ENCODE peak calls at places on chromosomes 16 and 17, in eight cellular contexts. A is left lung; X is AG09319; G is lower leg skin; W is Calu3; U is body of pancreas; M is BJ; J is activated CD8-positive, alpha-beta T cell treated with anti-CD3 and anti-CD28 coated beads for 36 hours. V is an unnamed sample.
A peak's percentile ranks its signal among the peaks of the same experiment; 100 is the strongest.

GRCh38 chr16:81879625-81880024 is 100.5 kb downstream of the PLCG2 start:
- DNase-seq in A (no peak), X (no peak), G (no peak), W (no peak), U (no peak), M (no peak), J (peak; percentile 8), V (no peak)

GRCh38 chr16:11242658-11243057 is 13.3 kb downstream of the SOCS1 start:
- DNase-seq in A (no peak), X (no peak), G (no peak), W (no peak), U (no peak), M (no peak), J (no peak), V (no peak)

GRCh38 chr17:41835800-41836549 is at the start of gene NT5C3B:
- DNase-seq in A (peak; percentile 86), X (no peak), G (no peak), W (peak; percentile 77), U (peak; percentile 78), M (no peak), J (peak; percentile 48), V (peak; percentile 77)

GRCh38 chr17:17719966-17720543 is 38.8 kb downstream of the RAI1 start:
- DNase-seq in A (no peak), X (no peak), G (no peak), W (no peak), U (no peak), M (no peak), J (no peak), V (no peak)

GRCh38 chr17:64126918-64127317 is 3.0 kb downstream of the ERN1 start:
- DNase-seq in A (no peak), X (no peak), G (no peak), W (no peak), U (no peak), M (no peak), J (no peak), V (no peak)

GRCh38 chr16:10906482-10906881 is 29.5 kb downstream of the CIITA start:
- DNase-seq in A (no peak), X (no peak), G (no peak), W (no peak), U (no peak), M (no peak), J (no peak), V (no peak)

GRCh38 chr16:29784901-29785500 is 5.5 kb upstream of the KIF22 start:
- DNase-seq in A (peak; percentile 95), X (no peak), G (peak; percentile 38), W (peak; percentile 72), U (peak; percentile 70), M (no peak), J (peak; percentile 84), V (peak; percentile 87)

GRCh38 chr16:3175157-3176153 is 12.5 kb upstream of the OR1F1 start:
- DNase-seq in A (no peak), X (no peak), G (no peak), W (peak; percentile 65), U (no peak), M (no peak), J (peak; percentile 77), V (no peak)

GRCh38 chr16:54342001-54342776 is 55.6 kb upstream of the IRX3 start:
- DNase-seq in A (no peak), X (no peak), G (peak; percentile 45), W (no peak), U (peak; percentile 21), M (no peak), J (no peak), V (no peak)

GRCh38 chr16:58307583-58308312 is 12.9 kb upstream of the PRSS54 start:
- DNase-seq in A (no peak), X (no peak), G (no peak), W (no peak), U (no peak), M (no peak), J (no peak), V (no peak)

GRCh38 chr16:46627746-46628145 is 6.6 kb upstream of the SHCBP1 start:
- DNase-seq in A (no peak), X (no peak), G (no peak), W (no peak), U (no peak), M (no peak), J (no peak), V (no peak)

GRCh38 chr17:30858556-30859250 is 26.9 kb downstream of the ATAD5 start:
- DNase-seq in A (no peak), X (no peak), G (no peak), W (no peak), U (no peak), M (no peak), J (no peak), V (no peak)

GRCh38 chr17:57751348-57751970 is 6.4 kb upstream of the CCDC182 start:
- DNase-seq in A (no peak), X (no peak), G (no peak), W (no peak), U (no peak), M (no peak), J (no peak), V (no peak)

GRCh38 chr16:87303431-87303930 is 13.7 kb downstream of the C16orf95 start:
- DNase-seq in A (peak; percentile 75), X (no peak), G (no peak), W (no peak), U (no peak), M (no peak), J (no peak), V (no peak)

GRCh38 chr16:11791144-11791828 is 5.8 kb downstream of the ZC3H7A start:
- DNase-seq in A (no peak), X (no peak), G (no peak), W (no peak), U (no peak), M (no peak), J (no peak), V (no peak)

GRCh38 chr17:16328997-16329396 is 24.3 kb downstream of the CENPV start:
- DNase-seq in A (no peak), X (no peak), G (no peak), W (peak; percentile 1), U (no peak), M (no peak), J (no peak), V (peak; percentile 60)

GRCh38 chr17:73267648-73268537 is 6.2 kb upstream of the CPSF4L start:
- DNase-seq in A (no peak), X (no peak), G (no peak), W (peak; percentile 12), U (no peak), M (no peak), J (no peak), V (no peak)

GRCh38 chr16:8867483-8868271 is 1.1 kb downstream of the CARHSP1 start:
- DNase-seq in A (no peak), X (no peak), G (no peak), W (peak; percentile 64), U (peak; percentile 68), M (no peak), J (peak; percentile 51), V (peak; percentile 50)

DNA sequence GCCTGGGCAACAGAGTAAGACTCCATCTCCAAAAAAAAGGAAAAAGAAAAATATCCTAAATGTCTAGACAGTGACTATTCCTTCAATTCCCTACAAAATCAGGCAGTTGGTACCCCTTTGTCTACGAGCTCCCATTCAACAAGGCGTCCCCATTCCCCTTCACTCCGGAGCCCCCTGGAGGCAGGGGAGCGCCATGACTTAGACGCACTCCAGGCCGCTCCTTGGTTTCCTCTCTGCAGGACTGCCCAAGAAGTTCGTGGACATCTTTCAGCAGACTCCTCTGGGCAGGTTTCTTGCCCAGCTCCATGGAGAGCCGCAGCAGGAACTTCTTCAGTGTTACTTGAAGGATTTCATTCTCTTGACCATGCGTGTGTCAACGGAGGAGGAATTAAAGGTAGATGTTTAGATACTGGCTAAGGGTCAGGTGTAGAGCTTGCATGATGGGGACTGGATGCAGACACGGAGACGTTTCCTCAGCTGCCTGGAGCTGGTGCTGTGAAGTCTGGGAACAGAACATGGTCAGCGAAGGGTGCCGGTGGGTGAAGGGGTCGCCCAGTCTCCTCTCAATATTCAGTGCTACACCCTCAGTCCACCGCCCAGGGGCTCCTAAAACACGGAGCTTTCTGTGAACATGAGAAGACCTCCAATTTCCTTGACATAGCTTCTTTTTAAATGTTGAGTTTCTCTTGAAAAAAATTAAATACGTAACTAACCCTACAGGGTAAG is 53.3 kb upstream of the ENDOV start:
- DNase-seq in A (no peak), X (no peak), G (no peak), W (peak; percentile 34), U (no peak), M (no peak), J (peak; percentile 39), V (peak; percentile 52)
- TF ChIP-seq CTCF in A (peak; percentile 26), X (peak; percentile 20), G (no peak), W (peak; percentile 28), U (no peak), M (peak; percentile 42), J (peak; percentile 61), V (peak; percentile 33)

GRCh38 chr17:75877752-75878173 is 618 bp downstream of the TRIM47 start:
- DNase-seq in A (peak; percentile 95), X (no peak), G (no peak), W (peak; percentile 84), U (peak; percentile 84), M (no peak), J (peak; percentile 81), V (peak; percentile 83)

GRCh38 chr17:75875182-75875939 is 3.0 kb downstream of the TRIM47 start:
- DNase-seq in A (no peak), X (no peak), G (no peak), W (peak; percentile 76), U (peak; percentile 81), M (no peak), J (no peak), V (no peak)

GRCh38 chr17:75876938-75877751 is 1.2 kb downstream of the TRIM47 start:
- DNase-seq in A (peak; percentile 91), X (peak; percentile 90), G (peak; percentile 90), W (peak; percentile 82), U (peak; percentile 95), M (peak; percentile 77), J (peak; percentile 70), V (no peak)

GRCh38 chr17:75875940-75876189 is 2.5 kb downstream of the TRIM47 start:
- DNase-seq in A (peak; percentile 89), X (no peak), G (no peak), W (no peak), U (no peak), M (no peak), J (no peak), V (no peak)

GRCh38 chr17:75876190-75876937 is 2.0 kb downstream of the TRIM47 start:
- DNase-seq in A (no peak), X (no peak), G (no peak), W (peak; percentile 91), U (peak; percentile 97), M (no peak), J (peak; percentile 88), V (peak; percentile 48)
- TF ChIP-seq CTCF in A (peak; percentile 40), X (peak; percentile 2), G (no peak), W (no peak), U (no peak), M (no peak), J (peak; percentile 39), V (peak; percentile 23)

GRCh38 chr16:72244853-72245252 is 72.9 kb upstream of the PMFBP1 start:
- DNase-seq in A (no peak), X (no peak), G (no peak), W (no peak), U (no peak), M (no peak), J (no peak), V (no peak)
- TF ChIP-seq CTCF in A (no peak), X (no peak), G (no peak), W (no peak), U (no peak), M (no peak), J (no peak), V (no peak)

DNA sequence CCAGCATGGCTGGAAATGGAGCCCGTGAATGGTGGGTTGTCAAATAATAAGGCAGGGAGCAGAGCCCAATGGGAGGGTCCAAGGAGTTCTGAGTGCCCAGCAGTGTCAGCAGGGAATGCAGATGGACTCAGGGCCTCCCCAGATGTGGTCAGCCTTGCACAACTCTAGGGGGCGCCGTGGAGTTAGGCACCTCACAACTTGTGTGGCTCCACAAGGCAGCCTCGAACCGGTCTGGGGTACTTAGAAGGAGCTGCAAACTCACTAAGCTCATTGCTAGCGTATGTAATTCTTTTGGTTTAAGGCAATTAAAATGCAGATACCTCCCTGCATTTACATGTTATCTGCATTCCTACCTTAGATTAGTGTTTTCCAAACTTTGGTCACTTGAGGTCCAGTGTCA is 18.1 kb downstream of the IRF8 start:
- DNase-seq in A (no peak), X (no peak), G (no peak), W (no peak), U (no peak), M (no peak), J (no peak), V (no peak)
- TF ChIP-seq CTCF in A (no peak), X (no peak), G (no peak), W (peak; percentile 19), U (no peak), M (no peak), J (peak; percentile 52), V (peak; percentile 21)